ENCODE peak calls at places on chromosomes 7 and 10, in eight cellular contexts. R is sigmoid colon, A is prostate gland, L is HCT116, F is GM12878, S is suprapubic skin, V is HepG2, K is H1. D is an unnamed sample.
A peak's percentile ranks its signal among the peaks of the same experiment; 100 is the strongest.

GRCh38 chr10:116741391-116742351 is 695 bp downstream of the HSPA12A start:
- DNase-seq in R (peak; percentile 70), A (no peak), L (no peak), F (no peak), S (no peak), V (no peak), K (no peak), D (no peak)

GRCh38 chr10:89134963-89135362 is 72.2 kb downstream of the CH25H start:
- DNase-seq in R (no peak), A (no peak), L (no peak), F (peak; percentile 15), S (no peak), V (no peak), K (no peak), D (no peak)

GRCh38 chr7:80135306-80136104 is 874 bp downstream of the GNAI1 start:
- DNase-seq in R (no peak), A (no peak), L (no peak), F (no peak), S (peak; percentile 78), V (no peak), K (no peak), D (no peak)

GRCh38 chr10:132941640-132942051 is 724 bp downstream of the CFAP46 start:
- DNase-seq in R (no peak), A (no peak), L (no peak), F (no peak), S (no peak), V (no peak), K (no peak), D (peak; percentile 74)

GRCh38 chr10:61986788-61987187 is 85.3 kb downstream of the ARID5B start:
- DNase-seq in R (no peak), A (no peak), L (no peak), F (no peak), S (no peak), V (no peak), K (no peak), D (no peak)

GRCh38 chr10:95266674-95267095 is 24.1 kb downstream of the PDLIM1 start:
- DNase-seq in R (no peak), A (no peak), L (peak; percentile 71), F (no peak), S (no peak), V (peak; percentile 76), K (no peak), D (no peak)

GRCh38 chr7:18552311-18552916 is 56.9 kb downstream of the HDAC9 start:
- DNase-seq in R (no peak), A (no peak), L (no peak), F (no peak), S (no peak), V (no peak), K (no peak), D (no peak)

GRCh38 chr7:102973096-102973802 is 60.4 kb downstream of the LRRC17 start:
- DNase-seq in R (no peak), A (no peak), L (no peak), F (no peak), S (no peak), V (no peak), K (no peak), D (no peak)

GRCh38 chr7:192035-192649 is at the start of gene FAM20C:
- DNase-seq in R (peak; percentile 95), A (peak; percentile 82), L (peak; percentile 23), F (no peak), S (peak; percentile 90), V (no peak), K (no peak), D (peak; percentile 90)

GRCh38 chr10:100728928-100729876 is 16.2 kb upstream of the PAX2 start:
- DNase-seq in R (no peak), A (no peak), L (peak; percentile 87), F (no peak), S (no peak), V (peak; percentile 50), K (no peak), D (peak; percentile 72)

GRCh38 chr7:107692501-107692900 is 31.9 kb downstream of the SLC26A4 start:
- DNase-seq in R (no peak), A (no peak), L (no peak), F (no peak), S (no peak), V (no peak), K (no peak), D (no peak)

GRCh38 chr7:27262121-27262520 is 19.5 kb downstream of the EVX1 start:
- DNase-seq in R (no peak), A (no peak), L (no peak), F (no peak), S (no peak), V (no peak), K (no peak), D (no peak)

GRCh38 chr7:32915041-32915536 is 23.5 kb upstream of the KBTBD2 start:
- DNase-seq in R (no peak), A (no peak), L (no peak), F (no peak), S (no peak), V (no peak), K (no peak), D (no peak)

GRCh38 chr7:131921016-131921415 is 364.6 kb upstream of the PODXL start:
- DNase-seq in R (no peak), A (no peak), L (no peak), F (no peak), S (no peak), V (no peak), K (no peak), D (no peak)

GRCh38 chr10:48291190-48291589 is 15.3 kb upstream of the MAPK8 start:
- DNase-seq in R (no peak), A (no peak), L (no peak), F (no peak), S (no peak), V (peak; percentile 6), K (no peak), D (no peak)

GRCh38 chr10:31886885-31887284 is 41.7 kb downstream of the ARHGAP12 start:
- DNase-seq in R (no peak), A (no peak), L (no peak), F (no peak), S (no peak), V (no peak), K (no peak), D (no peak)

GRCh38 chr10:122499491-122499941 is 38.2 kb downstream of the HTRA1 start:
- DNase-seq in R (peak; percentile 83), A (no peak), L (no peak), F (no peak), S (no peak), V (no peak), K (no peak), D (peak; percentile 47)

GRCh38 chr7:136251826-136252225 is 274.7 kb upstream of the MTPN start:
- DNase-seq in R (no peak), A (no peak), L (no peak), F (no peak), S (no peak), V (no peak), K (no peak), D (no peak)

GRCh38 chr7:103343758-103344452 is 662 bp downstream of the DNAJC2 start:
- DNase-seq in R (peak; percentile 67), A (no peak), L (no peak), F (no peak), S (no peak), V (peak; percentile 29), K (no peak), D (peak; percentile 79)

GRCh38 chr10:114380060-114380459 is 24.2 kb downstream of the AFAP1L2 start:
- DNase-seq in R (peak; percentile 24), A (no peak), L (no peak), F (no peak), S (no peak), V (no peak), K (no peak), D (no peak)

GRCh38 chr7:45670227-45670626 is 96.1 kb downstream of the ADCY1 start:
- DNase-seq in R (no peak), A (peak; percentile 2), L (no peak), F (no peak), S (peak; percentile 38), V (no peak), K (no peak), D (no peak)

GRCh38 chr7:99472561-99473314 is at the start of gene ZNF789:
- DNase-seq in R (peak; percentile 99), A (peak; percentile 98), L (peak; percentile 92), F (peak; percentile 70), S (peak; percentile 100), V (peak; percentile 94), K (peak; percentile 84), D (peak; percentile 99)
- TF ChIP-seq POLR2AphosphoS5 in R (peak; percentile 65), A (peak; percentile 96), L (peak; percentile 87), F (peak; percentile 78), S (no peak), V (peak; percentile 85), K (peak; percentile 90), D (peak; percentile 90)

DNA sequence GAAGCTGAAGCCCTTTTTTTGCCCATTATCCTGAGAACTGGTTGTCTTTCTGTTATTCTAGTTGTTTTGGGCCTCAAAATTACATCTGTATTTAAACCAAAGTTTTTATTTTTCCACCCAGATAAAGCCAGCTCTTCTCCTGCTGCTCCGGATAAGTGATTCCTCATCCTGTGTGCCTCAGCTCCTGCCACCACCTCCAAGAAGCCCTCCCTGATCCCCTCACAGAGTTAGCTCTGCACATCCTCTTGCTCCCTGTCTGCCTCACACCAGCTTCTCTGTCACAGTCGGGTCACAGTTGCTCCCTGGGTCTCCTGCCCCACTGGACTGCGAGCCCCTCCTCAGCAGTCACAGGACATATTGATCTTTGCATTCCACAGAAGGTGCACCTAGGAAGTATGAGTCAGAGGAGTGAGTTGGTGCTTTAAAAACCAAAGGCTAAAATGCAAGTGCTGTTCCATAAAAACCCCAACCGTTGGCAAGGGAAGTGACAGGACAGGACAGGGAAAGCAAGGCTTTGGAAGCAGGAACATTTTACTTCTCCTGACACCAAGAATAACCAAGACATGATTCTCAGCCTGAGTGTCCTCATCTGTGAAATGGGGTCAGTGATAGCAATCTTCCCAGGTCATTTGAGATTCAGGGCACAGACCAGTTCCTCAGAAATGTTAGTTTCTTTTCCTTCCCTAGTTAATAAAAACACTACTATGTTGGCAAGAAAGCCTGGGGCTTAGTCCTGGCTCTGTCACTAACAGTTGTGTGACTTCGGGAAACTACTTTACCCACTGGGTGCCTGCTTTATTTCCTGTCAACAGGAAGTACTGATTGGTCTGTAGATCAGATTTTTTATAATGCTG is 36.5 kb upstream of the EEPD1 start:
- DNase-seq in R (no peak), A (no peak), L (peak; percentile 56), F (no peak), S (no peak), V (peak; percentile 67), K (no peak), D (no peak)
- TF ChIP-seq POLR2A in R (no peak), A (no peak), L (no peak), F (no peak), S (no peak), V (no peak), K (no peak), D (no peak)

GRCh38 chr7:143381427-143382125 is 431 bp downstream of the ZYX start:
- DNase-seq in R (peak; percentile 92), A (peak; percentile 60), L (no peak), F (no peak), S (no peak), V (no peak), K (no peak), D (peak; percentile 90)
- H3K4me1 ChIP-seq in R (no peaks in the 10 kb centered on the region), A (peaks cover 5% of the 10 kb centered on the region), L (peaks cover 13% of the 10 kb centered on the region), F (peaks cover 20% of the 10 kb centered on the region), S (peaks cover 66% of the 10 kb centered on the region), V (peaks cover 56% of the 10 kb centered on the region), K (peaks cover 5% of the 10 kb centered on the region), D (peaks cover 36% of the 10 kb centered on the region)

DNA sequence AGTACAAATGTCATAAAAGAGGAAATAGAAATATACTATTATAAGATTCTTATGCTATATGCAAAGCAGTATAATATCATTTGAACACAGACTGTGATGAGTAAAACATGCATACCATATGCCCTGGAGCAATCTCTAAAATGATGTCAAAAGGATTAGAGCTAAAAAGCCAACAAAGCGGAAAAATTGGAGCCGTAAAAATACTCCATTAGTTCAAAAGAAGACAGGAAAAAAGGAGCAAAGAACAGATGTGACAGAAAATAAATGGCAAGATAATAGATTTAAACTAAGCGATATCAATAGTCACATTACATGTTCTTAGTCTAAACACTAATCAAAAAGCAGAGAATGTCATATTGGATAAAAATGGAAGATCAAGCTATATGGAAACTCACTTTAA is 191.0 kb upstream of the PLPP4 start:
- DNase-seq in R (no peak), A (no peak), L (no peak), F (no peak), S (no peak), V (no peak), K (no peak), D (no peak)
- TF ChIP-seq POLR2AphosphoS5 in R (no peak), A (no peak), L (no peak), F (no peak), S (no peak), V (no peak), K (no peak), D (no peak)

D was measured in spleen.